ENCODE peak calls at places on chromosomes 3 and 15, in seven cellular contexts. M is sigmoid colon, W is upper lobe of right lung, P is testis, G is left ventricle myocardium inferior, U is cardiac muscle cell, H is hepatocyte. V is an unnamed sample. For H3K9me3 and H3K4me1, the result is how much of the 10 kb centered on the place peaks cover.

GRCh38 chr3:13192471-13193213 is 119.4 kb upstream of the IQSEC1 start:
- DNase-seq in H (peak), M (peak), P (no peak), G (no peak), W (no peak), U (peak), V (no peak)

GRCh38 chr15:100115711-100116090 is 226.1 kb downstream of the ADAMTS17 start:
- DNase-seq in W (peak), P (no peak), M (no peak), H (no peak), G (no peak), U (peak), V (peak)

GRCh38 chr3:57910988-57911387 is 97.2 kb upstream of the FLNB start:
- DNase-seq in W (no peak), H (no peak), G (no peak), M (no peak), U (peak), P (peak), V (peak)

GRCh38 chr15:74428442-74428787 is 5.3 kb downstream of the SEMA7A start:
- DNase-seq in G (no peak), M (no peak), W (no peak), P (peak), H (no peak), U (no peak), V (no peak)

GRCh38 chr3:195748661-195749060 is 27.9 kb downstream of the MUC20 start:
- DNase-seq in G (no peak), W (no peak), U (no peak), H (no peak), M (no peak), P (no peak), V (no peak)

GRCh38 chr3:145094355-145094941 is 1066.5 kb downstream of the PLOD2 start:
- DNase-seq in P (no peak), G (no peak), H (peak), M (no peak), W (no peak), U (peak), V (no peak)

GRCh38 chr3:105686324-105686897 is 182.4 kb downstream of the CBLB start:
- DNase-seq in H (peak), W (no peak), U (peak), M (no peak), P (no peak), G (no peak), V (no peak)

GRCh38 chr3:159765860-159766294 is 222.8 kb upstream of the IL12A start:
- DNase-seq in W (no peak), U (no peak), M (peak), P (no peak), H (no peak), G (no peak), V (no peak)

GRCh38 chr15:101067660-101068522 is 148.7 kb downstream of the LRRK1 start:
- DNase-seq in W (no peak), P (no peak), G (no peak), H (no peak), U (no peak), M (no peak), V (no peak)

GRCh38 chr3:15860014-15860934 is 62.5 kb upstream of the ANKRD28 start:
- DNase-seq in W (peak), M (peak), H (peak), G (peak), U (peak), P (peak), V (peak)

GRCh38 chr15:88834211-88834812 is 31.1 kb downstream of the ACAN start:
- DNase-seq in P (peak), H (peak), W (no peak), M (no peak), U (peak), G (peak), V (peak)

GRCh38 chr3:128081846-128082245 is 29.6 kb downstream of the SEC61A1 start:
- DNase-seq in W (no peak), P (no peak), U (peak), M (peak), G (no peak), H (no peak), V (no peak)

GRCh38 chr3:197550489-197550888 is 5.3 kb downstream of the BDH1 start:
- DNase-seq in P (no peak), H (no peak), G (no peak), M (no peak), U (no peak), W (no peak), V (peak)

GRCh38 chr3:102206506-102207145 is 228.2 kb upstream of the ZPLD1 start:
- DNase-seq in P (peak), U (peak), W (peak), H (peak), M (peak), G (peak), V (peak)

GRCh38 chr3:115885621-115886020 is 262.3 kb downstream of the GAP43 start:
- DNase-seq in P (no peak), U (peak), G (no peak), M (no peak), W (no peak), H (peak), V (no peak)

GRCh38 chr15:26051771-26052685 is 188.9 kb upstream of the ATP10A start:
- DNase-seq in G (no peak), P (peak), U (no peak), W (no peak), M (peak), H (peak), V (no peak)

GRCh38 chr15:58534556-58534955 is 102.8 kb downstream of the LIPC start:
- DNase-seq in W (no peak), P (no peak), H (no peak), G (no peak), M (no peak), U (no peak), V (no peak)

GRCh38 chr3:106022913-106023312 is 154.1 kb upstream of the CBLB start:
- DNase-seq in M (no peak), W (no peak), G (no peak), H (no peak), U (no peak), P (no peak), V (no peak)

GRCh38 chr3:52328536-52329080 is 12.5 kb downstream of the DNAH1 start:
- DNase-seq in U (no peak), G (no peak), H (no peak), P (no peak), W (no peak), M (no peak), V (no peak)

DNA sequence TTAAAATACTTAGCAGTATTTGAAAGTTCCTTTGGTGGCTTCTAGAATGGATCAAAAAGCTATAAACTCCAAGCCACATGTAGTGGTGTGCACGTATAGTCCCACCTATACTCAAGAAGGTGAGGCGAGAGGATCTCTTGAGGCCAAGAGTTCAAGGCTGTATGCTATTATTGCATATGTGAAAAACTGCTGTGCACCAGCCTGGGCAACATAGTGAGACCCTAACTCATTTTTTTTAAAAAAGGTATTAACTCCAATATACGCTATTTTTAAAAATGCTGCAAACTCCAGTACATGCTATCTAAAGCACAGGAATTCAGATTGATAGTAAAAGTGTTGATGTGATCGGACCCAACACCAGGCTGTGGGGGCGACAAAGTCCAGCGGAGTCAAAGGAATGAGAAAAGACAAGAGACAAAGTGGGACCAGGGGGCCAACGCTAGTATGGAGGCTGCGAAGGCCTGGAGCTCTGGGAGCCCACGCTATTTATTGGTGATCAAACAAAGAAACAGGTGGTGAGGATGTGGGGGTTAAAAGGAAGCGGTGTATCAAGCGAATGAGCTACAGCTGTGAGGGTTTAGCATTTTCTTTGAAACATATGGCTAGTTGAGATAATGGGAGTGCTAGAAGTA is 66.6 kb downstream of the ARIH1 start:
- DNase-seq in M (no peak), W (no peak), U (no peak), H (no peak), G (no peak), P (no peak), V (no peak)
- H3K9me3 ChIP-seq in M (under half), W (under half), U (under half), H (under half), G (under half), P (under half), V (under half)

DNA sequence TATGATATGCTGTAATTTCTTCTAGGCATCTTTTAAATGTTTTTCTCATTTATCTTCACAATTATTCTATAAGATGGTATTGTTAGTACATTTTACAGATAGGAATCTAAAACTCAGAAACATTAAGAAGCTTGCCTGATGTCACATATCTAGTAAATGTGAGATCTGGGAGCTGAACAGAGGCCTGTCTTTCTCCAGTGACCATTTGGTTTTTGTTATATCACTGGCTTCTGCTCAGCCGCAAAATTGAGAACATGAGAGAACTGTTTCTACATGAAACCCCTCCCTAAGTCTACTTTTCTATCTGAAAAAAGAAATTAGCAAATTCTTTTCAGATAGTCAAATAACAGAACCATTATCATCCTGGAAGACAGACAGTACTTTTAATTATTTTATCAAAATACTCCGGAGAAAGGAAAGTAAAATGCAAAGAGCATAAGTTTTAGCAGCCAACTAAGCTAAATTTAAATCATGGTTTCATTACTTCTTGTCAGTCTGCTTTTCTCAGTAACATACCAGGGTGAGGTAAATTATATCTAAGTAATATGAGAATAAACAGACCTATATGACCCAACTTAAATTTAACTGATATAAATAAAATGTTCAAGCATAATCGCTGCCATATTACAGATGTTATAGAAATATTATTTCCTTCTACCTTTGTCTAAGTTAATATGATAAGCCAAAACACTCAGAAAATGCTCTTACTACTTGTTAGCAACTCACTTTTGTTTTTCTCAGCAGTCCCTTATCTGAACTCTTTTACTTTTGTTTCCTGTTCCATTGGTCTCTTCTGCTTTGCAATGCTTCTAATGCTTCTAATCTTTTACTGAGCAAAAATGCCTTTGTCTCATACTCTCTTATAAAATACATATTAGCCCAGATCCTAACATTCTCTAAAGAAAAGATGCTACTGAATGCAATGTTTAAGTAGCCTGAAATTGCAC is 68.0 kb upstream of the MBNL1 start:
- DNase-seq in M (no peak), H (no peak), U (peak), P (no peak), G (no peak), W (no peak), V (no peak)
- H3K4me1 ChIP-seq in M (half or more), H (under half), U (under half), P (under half), G (half or more), W (half or more), V (under half)

DNA sequence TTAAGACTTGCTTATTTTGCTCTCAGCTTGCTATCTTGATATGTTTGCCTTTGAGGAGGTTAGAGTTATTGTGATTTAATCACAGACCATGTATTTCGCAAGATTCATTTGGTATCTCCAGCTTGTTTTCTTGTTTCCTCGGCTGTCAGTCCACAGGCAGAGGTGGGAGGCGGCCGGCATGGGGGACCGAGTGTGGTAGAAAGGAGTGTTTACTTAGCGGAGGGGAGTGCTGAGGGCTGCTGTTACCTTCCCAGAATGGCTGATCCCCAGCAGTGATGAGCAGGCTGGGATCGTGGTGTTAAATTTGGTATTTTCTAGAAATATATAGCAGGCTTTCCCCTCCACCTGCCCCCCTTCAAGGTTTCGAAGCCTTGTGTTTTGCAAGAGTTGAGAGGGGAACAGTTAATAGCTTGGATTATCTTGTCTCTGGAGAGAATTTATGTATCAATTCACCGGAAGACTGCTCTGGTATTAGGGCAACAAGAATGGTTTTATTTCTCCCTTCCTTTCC is 151.2 kb downstream of the IGF1R start:
- DNase-seq in W (no peak), M (no peak), G (no peak), H (peak), U (peak), P (no peak), V (no peak)
- H3K27ac ChIP-seq in W (peak), M (peak), G (peak), H (peak), U (peak), P (peak), V (peak)

DNA sequence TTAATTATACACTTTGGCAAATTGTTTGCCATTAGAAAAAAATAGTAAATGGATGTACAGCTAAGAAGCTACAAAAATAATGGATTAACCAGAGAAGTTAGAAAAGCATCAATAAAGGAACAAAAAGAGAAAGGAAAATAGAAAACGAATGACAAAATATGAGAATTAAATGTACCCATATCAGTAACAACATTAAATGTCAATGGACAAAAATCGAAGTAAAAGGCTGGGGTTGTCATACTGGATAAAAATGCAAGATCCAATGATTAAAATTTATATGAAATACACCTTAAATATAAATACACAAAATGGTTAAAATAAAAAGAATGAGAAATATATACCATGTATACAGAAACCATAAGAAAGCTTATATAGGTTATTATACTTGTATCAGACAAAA is 470.6 kb downstream of the OCA2 start:
- DNase-seq in H (no peak), M (no peak), G (no peak), U (no peak), W (no peak), P (no peak), V (no peak)
- H3K9me3 ChIP-seq in H (under half), M (under half), G (under half), U (under half), W (under half), P (under half), V (under half)

GRCh38 chr15:85583404-85584390 is 203.3 kb downstream of the AKAP13 start:
- DNase-seq in M (peak), G (peak), P (peak), W (peak), H (no peak), U (peak), V (peak)
- H3K4me1 ChIP-seq in M (half or more), G (half or more), P (under half), W (half or more), H (under half), U (under half), V (half or more)

GRCh38 chr15:67945131-67945530 is 105.3 kb upstream of the RNU6-1 start:
- DNase-seq in M (no peak), G (no peak), H (no peak), P (no peak), W (no peak), U (no peak), V (no peak)
- H3K27ac ChIP-seq in M (peak), G (peak), H (peak), P (peak), W (no peak), U (no peak), V (peak)

GRCh38 chr15:20344601-20345400 is 196.8 kb downstream of the GOLGA6L6 start:
- DNase-seq in H (peak), U (no peak), W (peak), G (no peak), M (peak), P (no peak), V (no peak)

GRCh38 chr15:20345401-20345958 is 196.1 kb downstream of the GOLGA6L6 start:
- DNase-seq in H (peak), W (peak), M (peak), P (no peak), U (no peak), G (no peak), V (no peak)

GRCh38 chr15:20340331-20340811 is 201.2 kb downstream of the GOLGA6L6 start:
- DNase-seq in W (peak), P (peak), H (peak), M (peak), G (peak), U (no peak), V (peak)

GRCh38 chr15:20340931-20341661 is 200.5 kb downstream of the GOLGA6L6 start:
- DNase-seq in M (peak), P (peak), G (peak), H (peak), W (peak), U (peak), V (peak)

GRCh38 chr15:20341901-20342605 is 199.5 kb downstream of the GOLGA6L6 start:
- DNase-seq in G (peak), H (peak), M (peak), P (no peak), W (peak), U (peak), V (peak)
- H3K9me3 ChIP-seq in G (under half), H (half or more), M (under half), P (under half), W (under half), U (under half), V (under half)

GRCh38 chr3:64207289-64208086 is 17.8 kb downstream of the PRICKLE2 start:
- DNase-seq in U (peak), W (no peak), H (peak), G (peak), M (no peak), P (peak), V (no peak)
- H3K4me1 ChIP-seq in U (under half), W (under half), H (under half), G (under half), M (half or more), P (under half), V (under half)

GRCh38 chr3:65595997-65596300 is 442.8 kb downstream of the MAGI1 start:
- DNase-seq in G (no peak), U (no peak), P (no peak), W (no peak), H (no peak), M (no peak), V (no peak)
- H3K27ac ChIP-seq in G (no peak), U (no peak), P (no peak), W (no peak), H (peak), M (no peak), V (no peak)

GRCh38 chr3:191154827-191155226 is 44.2 kb upstream of the OSTN start:
- DNase-seq in U (no peak), W (no peak), H (no peak), G (no peak), P (no peak), M (no peak), V (no peak)

GRCh38 chr3:191158247-191158646 is 40.8 kb upstream of the OSTN start:
- DNase-seq in M (no peak), G (no peak), U (no peak), P (no peak), H (no peak), W (no peak), V (no peak)

GRCh38 chr3:191158800-191159199 is 40.2 kb upstream of the OSTN start:
- DNase-seq in G (no peak), P (no peak), U (no peak), M (no peak), H (no peak), W (no peak), V (no peak)
- H3K9me3 ChIP-seq in G (under half), P (under half), U (under half), M (under half), H (under half), W (under half), V (under half)